ENCODE peak calls at places on chromosomes 16 and 17, in nine cellular contexts. One of them, this sample, is unnamed.

GRCh38 chr17:31008374-31009035 is 37.7 kb downstream of the RNF135 start:
- DNase-seq in WTC11: peak; percentile 78
- DNase-seq in tibial artery: peak; percentile 44
- DNase-seq in fibroblast of mammary gland: peak; percentile 59
- DNase-seq in adrenal gland: peak; percentile 55
- DNase-seq in sigmoid colon: peak; percentile 73
- DNase-seq in foreskin fibroblast: peak; percentile 52
- DNase-seq in brain microvascular endothelial cell: peak; percentile 45
- DNase-seq in endodermal cell: peak; percentile 94
- DNase-seq in this sample: peak; percentile 62

GRCh38 chr17:77297693-77298666 is 157.2 kb downstream of the SEC14L1 start:
- DNase-seq in fibroblast of mammary gland: no peak
- DNase-seq in brain microvascular endothelial cell: peak; percentile 81
- DNase-seq in endodermal cell: no peak
- DNase-seq in WTC11: no peak
- DNase-seq in foreskin fibroblast: no peak
- DNase-seq in tibial artery: no peak
- DNase-seq in adrenal gland: no peak
- DNase-seq in sigmoid colon: no peak
- DNase-seq in this sample: no peak

GRCh38 chr17:48954300-48954755 is 9.7 kb upstream of the SNF8 start:
- DNase-seq in tibial artery: no peak
- DNase-seq in endodermal cell: peak; percentile 92
- DNase-seq in fibroblast of mammary gland: peak; percentile 65
- DNase-seq in sigmoid colon: no peak
- DNase-seq in brain microvascular endothelial cell: peak; percentile 40
- DNase-seq in WTC11: peak; percentile 68
- DNase-seq in foreskin fibroblast: peak; percentile 57
- DNase-seq in adrenal gland: no peak
- DNase-seq in this sample: peak; percentile 33

GRCh38 chr17:57366558-57367351 is 110.4 kb downstream of the MSI2 start:
- DNase-seq in fibroblast of mammary gland: no peak
- DNase-seq in brain microvascular endothelial cell: no peak
- DNase-seq in endodermal cell: no peak
- DNase-seq in sigmoid colon: no peak
- DNase-seq in tibial artery: no peak
- DNase-seq in foreskin fibroblast: no peak
- DNase-seq in WTC11: no peak
- DNase-seq in adrenal gland: no peak
- DNase-seq in this sample: no peak

GRCh38 chr17:58415371-58416055 is 1.8 kb downstream of the RNF43 start:
- DNase-seq in sigmoid colon: no peak
- DNase-seq in endodermal cell: peak; percentile 80
- DNase-seq in brain microvascular endothelial cell: no peak
- DNase-seq in WTC11: no peak
- DNase-seq in tibial artery: no peak
- DNase-seq in fibroblast of mammary gland: no peak
- DNase-seq in adrenal gland: peak; percentile 63
- DNase-seq in foreskin fibroblast: no peak
- DNase-seq in this sample: peak; percentile 49

GRCh38 chr16:57507414-57508083 is 21.3 kb upstream of the DOK4 start:
- DNase-seq in tibial artery: no peak
- DNase-seq in endodermal cell: no peak
- DNase-seq in brain microvascular endothelial cell: no peak
- DNase-seq in foreskin fibroblast: no peak
- DNase-seq in sigmoid colon: peak; percentile 41
- DNase-seq in WTC11: no peak
- DNase-seq in adrenal gland: no peak
- DNase-seq in fibroblast of mammary gland: no peak
- DNase-seq in this sample: no peak

GRCh38 chr17:3316836-3317235 is 18.7 kb upstream of the OR3A1 start:
- DNase-seq in adrenal gland: no peak
- DNase-seq in foreskin fibroblast: no peak
- DNase-seq in endodermal cell: no peak
- DNase-seq in brain microvascular endothelial cell: no peak
- DNase-seq in sigmoid colon: no peak
- DNase-seq in fibroblast of mammary gland: no peak
- DNase-seq in WTC11: no peak
- DNase-seq in tibial artery: no peak
- DNase-seq in this sample: no peak

GRCh38 chr16:3857189-3858013 is 23.1 kb downstream of the CREBBP start:
- DNase-seq in foreskin fibroblast: peak; percentile 65
- DNase-seq in brain microvascular endothelial cell: no peak
- DNase-seq in endodermal cell: no peak
- DNase-seq in sigmoid colon: peak; percentile 80
- DNase-seq in fibroblast of mammary gland: peak; percentile 76
- DNase-seq in WTC11: no peak
- DNase-seq in tibial artery: peak; percentile 65
- DNase-seq in adrenal gland: peak; percentile 79
- DNase-seq in this sample: no peak

GRCh38 chr16:57503366-57503765 is 17.1 kb upstream of the DOK4 start:
- DNase-seq in WTC11: no peak
- DNase-seq in tibial artery: no peak
- DNase-seq in brain microvascular endothelial cell: no peak
- DNase-seq in foreskin fibroblast: no peak
- DNase-seq in adrenal gland: no peak
- DNase-seq in sigmoid colon: peak; percentile 38
- DNase-seq in fibroblast of mammary gland: no peak
- DNase-seq in endodermal cell: peak; percentile 62
- DNase-seq in this sample: no peak

GRCh38 chr17:3738562-3739295 is 15.0 kb downstream of the HASPIN start:
- DNase-seq in WTC11: no peak
- DNase-seq in brain microvascular endothelial cell: no peak
- DNase-seq in tibial artery: no peak
- DNase-seq in endodermal cell: peak; percentile 85
- DNase-seq in adrenal gland: no peak
- DNase-seq in foreskin fibroblast: no peak
- DNase-seq in sigmoid colon: no peak
- DNase-seq in fibroblast of mammary gland: no peak
- DNase-seq in this sample: no peak

GRCh38 chr17:29292992-29293889 is 707 bp downstream of the NUFIP2 start:
- DNase-seq in fibroblast of mammary gland: peak; percentile 50
- DNase-seq in sigmoid colon: peak; percentile 82
- DNase-seq in WTC11: peak; percentile 68
- DNase-seq in endodermal cell: peak; percentile 92
- DNase-seq in adrenal gland: peak; percentile 77
- DNase-seq in tibial artery: peak; percentile 63
- DNase-seq in foreskin fibroblast: peak; percentile 42
- DNase-seq in brain microvascular endothelial cell: peak; percentile 18
- DNase-seq in this sample: peak; percentile 75

GRCh38 chr16:1261131-1261917 is 5.5 kb downstream of the TPSD1 start:
- DNase-seq in brain microvascular endothelial cell: no peak
- DNase-seq in WTC11: peak; percentile 59
- DNase-seq in fibroblast of mammary gland: no peak
- DNase-seq in adrenal gland: no peak
- DNase-seq in foreskin fibroblast: no peak
- DNase-seq in sigmoid colon: no peak
- DNase-seq in tibial artery: no peak
- DNase-seq in endodermal cell: peak; percentile 63
- DNase-seq in this sample: no peak

GRCh38 chr16:25014500-25015147 is 545 bp downstream of the ARHGAP17 start:
- DNase-seq in sigmoid colon: peak; percentile 77
- DNase-seq in tibial artery: peak; percentile 52
- DNase-seq in brain microvascular endothelial cell: no peak
- DNase-seq in fibroblast of mammary gland: peak; percentile 45
- DNase-seq in adrenal gland: peak; percentile 58
- DNase-seq in endodermal cell: peak; percentile 83
- DNase-seq in WTC11: peak; percentile 50
- DNase-seq in foreskin fibroblast: peak; percentile 39
- DNase-seq in this sample: peak; percentile 62

DNA sequence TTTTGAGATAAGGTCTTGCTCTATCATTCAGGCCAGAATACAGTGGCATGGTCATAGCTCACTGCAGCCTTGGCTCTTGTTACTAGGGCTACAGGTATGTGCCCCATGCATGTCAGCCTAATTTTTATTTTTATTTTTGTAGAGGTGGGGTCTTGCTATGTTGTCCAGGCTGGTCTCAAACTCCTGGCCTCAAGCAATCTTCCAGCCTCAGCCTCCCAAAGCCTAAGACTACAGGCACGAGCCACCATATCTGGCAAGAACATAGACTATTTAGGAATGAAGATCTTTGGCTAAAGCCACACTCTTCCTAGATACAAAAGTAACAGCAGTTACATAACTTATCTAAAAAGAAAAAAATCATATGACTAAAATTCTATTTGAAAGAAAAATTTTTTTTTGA is 15.6 kb upstream of the DDX19A start:
- DNase-seq in WTC11: no peak
- DNase-seq in foreskin fibroblast: no peak
- DNase-seq in brain microvascular endothelial cell: no peak
- DNase-seq in endodermal cell: no peak
- DNase-seq in adrenal gland: no peak
- DNase-seq in fibroblast of mammary gland: no peak
- DNase-seq in tibial artery: no peak
- DNase-seq in sigmoid colon: no peak
- DNase-seq in this sample: no peak
- TF ChIP-seq CTCF in WTC11: no peak
- TF ChIP-seq CTCF in foreskin fibroblast: no peak
- TF ChIP-seq CTCF in brain microvascular endothelial cell: no peak
- TF ChIP-seq CTCF in endodermal cell: no peak
- TF ChIP-seq CTCF in adrenal gland: no peak
- TF ChIP-seq CTCF in fibroblast of mammary gland: no peak
- TF ChIP-seq CTCF in tibial artery: no peak
- TF ChIP-seq CTCF in sigmoid colon: no peak
- TF ChIP-seq CTCF in this sample: no peak

DNA sequence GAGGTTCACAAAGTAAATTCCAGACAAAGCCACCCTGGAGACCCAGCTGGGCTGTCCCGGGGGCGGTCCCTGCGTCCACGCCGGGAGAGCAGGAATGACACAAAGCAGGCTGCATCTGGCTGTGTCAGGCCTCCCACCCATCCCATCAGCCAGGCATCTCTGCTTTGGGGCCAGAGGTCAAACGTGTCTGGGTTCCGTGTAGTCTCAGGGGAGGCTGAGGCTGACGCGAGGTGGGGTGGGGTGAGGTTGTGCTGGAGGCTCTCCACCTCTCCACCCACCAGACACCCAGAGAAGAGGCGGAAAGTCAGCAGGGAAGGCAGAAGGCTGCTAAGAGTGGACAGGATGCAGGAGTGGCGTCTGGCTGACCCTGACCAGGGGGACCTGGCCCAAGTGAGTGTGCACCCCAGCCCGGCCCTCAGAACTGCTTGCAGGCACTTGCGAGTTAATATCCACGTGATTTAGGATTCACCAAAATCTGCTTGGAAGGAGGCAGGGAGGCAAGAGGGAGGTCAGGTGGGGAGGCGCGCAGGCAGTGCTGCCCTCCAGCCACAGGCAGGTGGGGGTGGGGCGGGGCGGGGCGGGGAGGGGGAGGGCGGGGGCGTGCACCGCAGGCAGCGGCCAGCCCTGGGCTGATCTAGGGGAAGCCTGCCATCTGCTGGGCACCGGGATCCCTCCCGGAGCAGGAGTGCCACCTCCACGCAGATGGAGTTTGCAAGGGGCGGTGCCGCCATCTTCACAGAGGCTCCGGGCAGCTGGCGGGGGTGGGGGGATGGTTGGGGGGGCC is 44.3 kb downstream of the TBC1D16 start:
- DNase-seq in sigmoid colon: peak; percentile 91
- DNase-seq in brain microvascular endothelial cell: peak; percentile 67
- DNase-seq in fibroblast of mammary gland: peak; percentile 74
- DNase-seq in WTC11: peak; percentile 87
- DNase-seq in tibial artery: no peak
- DNase-seq in endodermal cell: peak; percentile 98
- DNase-seq in adrenal gland: peak; percentile 90
- DNase-seq in foreskin fibroblast: peak; percentile 82
- DNase-seq in this sample: peak; percentile 86
- TF ChIP-seq CTCF in sigmoid colon: no peak
- TF ChIP-seq CTCF in brain microvascular endothelial cell: peak; percentile 71
- TF ChIP-seq CTCF in fibroblast of mammary gland: peak; percentile 48
- TF ChIP-seq CTCF in WTC11: peak; percentile 15
- TF ChIP-seq CTCF in tibial artery: peak; percentile 5
- TF ChIP-seq CTCF in endodermal cell: peak; percentile 82
- TF ChIP-seq CTCF in adrenal gland: no peak
- TF ChIP-seq CTCF in foreskin fibroblast: peak; percentile 41
- TF ChIP-seq CTCF in this sample: peak; percentile 18

DNA sequence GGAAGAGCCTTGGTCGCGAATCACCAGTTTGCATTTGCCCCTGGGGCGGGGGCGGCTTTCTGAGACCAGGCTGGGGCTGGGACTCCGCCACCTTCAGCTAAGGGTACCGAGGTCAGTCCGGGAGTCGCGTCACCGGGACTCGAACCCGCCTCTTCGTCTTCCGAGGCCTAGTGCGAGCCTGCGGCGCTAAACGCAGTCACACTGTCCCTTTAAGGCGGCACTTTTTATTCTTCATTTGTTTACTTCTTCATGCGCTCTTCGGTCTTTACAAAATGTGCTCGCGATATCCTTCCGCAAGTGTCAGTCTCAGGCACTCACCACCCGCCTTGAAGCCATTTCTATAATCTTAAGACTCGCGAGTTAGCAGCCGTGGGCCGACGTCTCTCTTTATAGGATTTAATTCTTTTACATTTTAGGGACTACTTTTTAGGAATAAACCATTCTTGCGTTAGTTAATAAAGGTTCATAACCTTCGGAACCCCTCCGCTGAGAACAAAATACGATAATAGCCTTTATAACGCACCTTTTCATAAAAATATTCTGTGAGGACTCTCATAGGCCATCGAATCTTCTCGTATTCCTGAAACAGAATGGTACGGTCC is 593 bp upstream of the HEXIM1 start:
- DNase-seq in fibroblast of mammary gland: peak; percentile 95
- DNase-seq in tibial artery: peak; percentile 77
- DNase-seq in brain microvascular endothelial cell: peak; percentile 86
- DNase-seq in endodermal cell: peak; percentile 96
- DNase-seq in sigmoid colon: peak; percentile 93
- DNase-seq in adrenal gland: peak; percentile 83
- DNase-seq in foreskin fibroblast: peak; percentile 92
- DNase-seq in WTC11: peak; percentile 79
- DNase-seq in this sample: peak; percentile 83
- TF ChIP-seq CTCF in fibroblast of mammary gland: no peak
- TF ChIP-seq CTCF in tibial artery: no peak
- TF ChIP-seq CTCF in brain microvascular endothelial cell: no peak
- TF ChIP-seq CTCF in endodermal cell: no peak
- TF ChIP-seq CTCF in sigmoid colon: no peak
- TF ChIP-seq CTCF in adrenal gland: no peak
- TF ChIP-seq CTCF in foreskin fibroblast: no peak
- TF ChIP-seq CTCF in WTC11: no peak
- TF ChIP-seq CTCF in this sample: no peak

DNA sequence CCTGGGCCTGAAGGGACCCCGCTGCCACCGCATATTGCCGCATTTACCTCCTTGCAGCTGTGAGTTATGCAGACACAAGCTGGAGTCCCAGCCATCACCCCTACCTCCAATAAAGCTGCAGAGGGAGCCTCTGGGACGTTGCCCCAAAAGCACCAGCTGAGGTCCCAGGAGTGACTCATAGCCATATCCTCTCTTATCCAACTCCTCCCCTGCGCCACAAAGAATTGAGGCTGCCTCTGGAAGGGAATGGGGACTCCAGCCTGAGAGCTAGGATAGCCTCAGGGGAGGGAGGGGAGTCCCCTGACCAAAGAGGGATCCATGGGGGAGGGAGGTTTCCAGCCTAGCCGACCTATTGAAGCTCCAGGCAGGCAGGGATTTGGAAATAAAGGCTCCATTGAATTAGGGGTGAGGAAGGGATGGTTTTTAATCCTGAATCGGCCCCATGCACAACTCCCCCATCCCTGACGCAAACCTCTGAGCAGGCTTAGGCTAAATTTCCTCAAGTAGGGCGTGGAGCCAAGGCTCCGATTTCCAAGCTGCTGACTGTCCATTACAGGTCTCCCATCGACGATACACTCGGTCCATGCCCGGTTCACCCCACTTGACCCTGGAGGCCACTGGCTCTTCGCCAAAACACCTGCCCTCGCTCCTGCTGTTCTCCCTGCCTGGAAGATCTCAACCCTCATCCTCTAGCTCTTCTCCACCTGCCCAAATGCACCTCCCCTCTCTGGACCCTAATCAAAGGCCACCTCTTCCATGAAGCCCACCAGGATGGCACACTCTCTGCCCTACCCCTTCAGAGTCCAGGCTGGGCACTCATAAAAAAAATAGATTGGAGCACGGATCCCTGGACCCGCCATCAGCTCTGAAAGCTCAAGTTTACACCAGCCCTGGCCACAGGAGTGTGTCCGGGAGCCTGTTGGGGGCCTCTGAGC is 27.5 kb downstream of the PIMREG start:
- DNase-seq in fibroblast of mammary gland: peak; percentile 61
- DNase-seq in endodermal cell: peak; percentile 73
- DNase-seq in foreskin fibroblast: peak; percentile 57
- DNase-seq in adrenal gland: peak; percentile 64
- DNase-seq in brain microvascular endothelial cell: peak; percentile 42
- DNase-seq in WTC11: no peak
- DNase-seq in tibial artery: no peak
- DNase-seq in sigmoid colon: no peak
- DNase-seq in this sample: no peak
- TF ChIP-seq CTCF in fibroblast of mammary gland: no peak
- TF ChIP-seq CTCF in endodermal cell: no peak
- TF ChIP-seq CTCF in foreskin fibroblast: no peak
- TF ChIP-seq CTCF in adrenal gland: no peak
- TF ChIP-seq CTCF in brain microvascular endothelial cell: peak; percentile 17
- TF ChIP-seq CTCF in WTC11: no peak
- TF ChIP-seq CTCF in tibial artery: no peak
- TF ChIP-seq CTCF in sigmoid colon: no peak
- TF ChIP-seq CTCF in this sample: no peak

This sample was measured in glutamatergic neuron.